ENCODE peak calls at places on chromosome 14, in six cellular contexts. D is nephron progenitor cell; W is stimulated activated CD8-positive, alpha-beta memory T cell treated with anti-CD3 and anti-CD28 coated beads, Interleukin-12 subunit alpha, Interleukin-12 subunit beta, amount 100 ng/mL, for 4 hours; X is hypothalamus; Q is adrenal gland; R is kidney. H is an unnamed sample.

GRCh38 chr14:58796636-58797429 is 159.1 kb downstream of the DACT1 start:
- DNase-seq in D (peak; percentile 33), W (no peak), X (no peak), Q (no peak), R (no peak), H (peak; percentile 21)

GRCh38 chr14:23548351-23549318 is 2.9 kb downstream of the ZFHX2 start:
- DNase-seq in D (peak; percentile 45), W (no peak), X (no peak), Q (no peak), R (peak; percentile 63), H (no peak)

GRCh38 chr14:72315720-72316119 is 383.5 kb downstream of the RGS6 start:
- DNase-seq in D (no peak), W (no peak), X (no peak), Q (no peak), R (no peak), H (no peak)

GRCh38 chr14:68020999-68021663 is 201.6 kb downstream of the RAD51B start:
- DNase-seq in D (peak; percentile 11), W (no peak), X (no peak), Q (no peak), R (no peak), H (no peak)

GRCh38 chr14:69580009-69580577 is 5.4 kb upstream of the CCDC177 start:
- DNase-seq in D (peak; percentile 44), W (no peak), X (no peak), Q (peak; percentile 61), R (no peak), H (no peak)

GRCh38 chr14:60094306-60094897 is 2.7 kb downstream of the PCNX4 start:
- DNase-seq in D (peak; percentile 6), W (no peak), X (no peak), Q (no peak), R (no peak), H (no peak)

GRCh38 chr14:99679996-99680395 is 4.1 kb upstream of the CYP46A1 start:
- DNase-seq in D (no peak), W (no peak), X (no peak), Q (no peak), R (no peak), H (no peak)

GRCh38 chr14:38127784-38128183 is 79.9 kb upstream of the SSTR1 start:
- DNase-seq in D (no peak), W (no peak), X (no peak), Q (no peak), R (no peak), H (no peak)

GRCh38 chr14:32013083-32013482 is 64.0 kb upstream of the ARHGAP5 start:
- DNase-seq in D (no peak), W (no peak), X (no peak), Q (no peak), R (no peak), H (no peak)

GRCh38 chr14:32426596-32427408 is 97.7 kb downstream of the AKAP6 start:
- DNase-seq in D (peak; percentile 10), W (no peak), X (no peak), Q (no peak), R (no peak), H (no peak)

GRCh38 chr14:63438065-63438757 is 105.0 kb downstream of the PPP2R5E start:
- DNase-seq in D (no peak), W (no peak), X (no peak), Q (peak; percentile 66), R (no peak), H (peak; percentile 51)

H was measured in left colon.